ENCODE peak calls at places on chromosomes 16 and 17, in six cellular contexts. J is T-cell; E is Calu3; D is stimulated activated CD4-positive, alpha-beta T cell treated with anti-CD3 and anti-CD28 coated beads, Interleukin-2, amount 100 ng/mL, for 48 hours; O is left ventricle myocardium inferior; V is T-helper 22 cell. B is an unnamed sample.

GRCh38 chr17:59220328-59221158 is at the start of gene GDPD1:
- DNase-seq in J (peak), E (peak), D (peak), V (peak), O (peak), B (peak)

GRCh38 chr16:23987443-23987842 is 151.7 kb downstream of the PRKCB start:
- DNase-seq in O (no peak), D (no peak), E (no peak), J (no peak), V (no peak), B (no peak)

GRCh38 chr17:81385320-81386111 is 9.7 kb upstream of the BAHCC1 start:
- DNase-seq in J (no peak), E (no peak), V (no peak), D (no peak), O (no peak), B (no peak)

GRCh38 chr16:85286970-85287814 is 174.9 kb upstream of the CIBAR2 start:
- DNase-seq in V (no peak), J (no peak), E (no peak), O (peak), D (no peak), B (no peak)

GRCh38 chr17:17749921-17750320 is 68.7 kb downstream of the RAI1 start:
- DNase-seq in V (peak), O (no peak), E (peak), J (no peak), D (peak), B (no peak)

GRCh38 chr17:50056961-50057330 is 1.0 kb downstream of the ITGA3 start:
- DNase-seq in D (no peak), V (no peak), O (no peak), J (no peak), E (no peak), B (peak)

GRCh38 chr16:72211085-72211484 is 39.1 kb upstream of the PMFBP1 start:
- DNase-seq in D (no peak), V (no peak), O (no peak), E (no peak), J (no peak), B (no peak)

GRCh38 chr16:70250748-70251650 is 741 bp downstream of the EXOSC6 start:
- DNase-seq in D (no peak), V (no peak), E (peak), O (no peak), J (no peak), B (peak)

GRCh38 chr17:44014133-44014436 is 678 bp downstream of the TMEM101 start:
- DNase-seq in D (no peak), O (no peak), V (no peak), J (no peak), E (no peak), B (no peak)

GRCh38 chr17:65576939-65577338 is 15.5 kb upstream of the AXIN2 start:
- DNase-seq in V (no peak), O (no peak), D (no peak), E (no peak), J (no peak), B (no peak)

GRCh38 chr17:72651988-72652387 is 440.5 kb downstream of the SLC39A11 start:
- DNase-seq in O (no peak), D (no peak), V (no peak), E (no peak), J (no peak), B (no peak)

GRCh38 chr17:63704259-63704576 is 4.3 kb upstream of the LIMD2 start:
- DNase-seq in D (no peak), V (no peak), J (no peak), E (no peak), O (no peak), B (no peak)

GRCh38 chr16:85112364-85112763 is at the start of gene CIBAR2:
- DNase-seq in J (no peak), V (no peak), D (no peak), O (no peak), E (peak), B (peak)

GRCh38 chr17:28345420-28346198 is 10.0 kb downstream of the TNFAIP1 start:
- DNase-seq in D (no peak), V (no peak), E (no peak), J (no peak), O (peak), B (peak)

GRCh38 chr16:35795361-35796029 is 2336.1 kb downstream of the TP53TG3F start:
- DNase-seq in V (no peak), J (no peak), E (no peak), D (no peak), O (no peak), B (no peak)

GRCh38 chr16:23280483-23280967 is 21.6 kb upstream of the SCNN1B start:
- DNase-seq in V (no peak), J (no peak), E (no peak), O (no peak), D (no peak), B (peak)

GRCh38 chr17:41785091-41785875 is 1.2 kb downstream of the JUP start:
- DNase-seq in V (no peak), E (peak), D (no peak), O (no peak), J (no peak), B (peak)

GRCh38 chr17:44976198-44976597 is 8.1 kb upstream of the C1QL1 start:
- DNase-seq in D (no peak), E (no peak), J (no peak), O (no peak), V (no peak), B (no peak)

B was measured in Caki2.